ENCODE peak calls at places on chromosomes 4 and X, in four cellular contexts. R is cardiac muscle cell, O is activated B cell treated with CpG ODN at 0.5 μM for 24 hours, S is AG04449. J is an unnamed sample.

GRCh38 chrX:154785711-154786110 is 19.6 kb downstream of the MPP1 start:
- DNase-seq in R (peak; percentile 75), S (no peak), O (no peak), J (no peak)

GRCh38 chr4:3673176-3673575 is 93.0 kb upstream of the ADRA2C start:
- DNase-seq in R (no peak), O (no peak), S (no peak), J (no peak)

GRCh38 chr4:85414972-85415371 is 60.0 kb upstream of the ARHGAP24 start:
- DNase-seq in R (no peak), O (no peak), S (no peak), J (no peak)

GRCh38 chrX:63922221-63922620 is 137.2 kb upstream of the ARHGEF9 start:
- DNase-seq in S (peak; percentile 5), R (no peak), O (no peak), J (peak; percentile 17)

GRCh38 chr4:141768954-141769353 is 132.6 kb downstream of the IL15 start:
- DNase-seq in S (peak; percentile 41), R (peak; percentile 46), O (no peak), J (peak; percentile 45)

GRCh38 chrX:5051831-5052491 is 1176.7 kb downstream of the NLGN4X start:
- DNase-seq in R (peak; percentile 16), O (no peak), S (peak; percentile 26), J (peak; percentile 25)

GRCh38 chr4:27397886-27398285 is 537.2 kb downstream of the STIM2 start:
- DNase-seq in S (no peak), O (no peak), R (peak; percentile 8), J (peak; percentile 1)

GRCh38 chrX:134764202-134764785 is 106.0 kb upstream of the PLAC1 start:
- DNase-seq in S (no peak), R (peak; percentile 25), O (no peak), J (peak; percentile 60)

GRCh38 chr4:11505225-11505971 is 76.7 kb upstream of the HS3ST1 start:
- DNase-seq in S (no peak), O (no peak), R (peak; percentile 32), J (peak; percentile 24)

GRCh38 chr4:7987148-7987989 is 47.7 kb upstream of the AFAP1 start:
- DNase-seq in O (no peak), R (peak; percentile 83), S (no peak), J (peak; percentile 85)

GRCh38 chr4:28842271-28842670 is 1877.9 kb upstream of the PCDH7 start:
- DNase-seq in O (no peak), S (no peak), R (no peak), J (no peak)

GRCh38 chr4:6955261-6955911 is 45.8 kb downstream of the TBC1D14 start:
- DNase-seq in S (no peak), R (no peak), O (no peak), J (no peak)

GRCh38 chr4:102477657-102478056 is 23.5 kb upstream of the NFKB1 start:
- DNase-seq in O (no peak), S (no peak), R (no peak), J (peak; percentile 18)

GRCh38 chrX:106897259-106897658 is 5.9 kb downstream of the RIPPLY1 start:
- DNase-seq in O (no peak), R (peak; percentile 38), S (no peak), J (peak; percentile 39)

DNA sequence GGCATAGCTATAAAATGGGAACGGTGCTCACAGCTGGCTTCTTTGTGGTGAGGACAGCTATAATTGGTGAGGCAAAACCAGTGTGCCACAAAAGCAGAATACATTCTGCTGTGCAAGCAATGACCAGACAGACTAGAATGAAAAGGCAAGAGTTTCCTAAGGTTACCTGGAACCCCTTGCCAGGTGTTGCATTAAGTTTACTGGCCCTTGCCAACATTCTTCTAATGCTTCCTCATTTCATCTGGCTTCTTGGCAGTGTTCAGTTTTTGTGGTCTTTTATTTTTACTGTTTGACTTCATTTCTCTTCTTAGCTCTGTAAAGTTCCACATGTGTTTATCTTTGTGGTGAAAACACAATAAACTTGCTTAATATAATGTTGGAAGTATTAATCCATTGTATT is 131.4 kb downstream of the PTTG2 start:
- DNase-seq in R (peak; percentile 42), S (no peak), O (no peak), J (peak; percentile 58)
- TF ChIP-seq CTCF in R (no peak), S (no peak), O (no peak), J (no peak)

DNA sequence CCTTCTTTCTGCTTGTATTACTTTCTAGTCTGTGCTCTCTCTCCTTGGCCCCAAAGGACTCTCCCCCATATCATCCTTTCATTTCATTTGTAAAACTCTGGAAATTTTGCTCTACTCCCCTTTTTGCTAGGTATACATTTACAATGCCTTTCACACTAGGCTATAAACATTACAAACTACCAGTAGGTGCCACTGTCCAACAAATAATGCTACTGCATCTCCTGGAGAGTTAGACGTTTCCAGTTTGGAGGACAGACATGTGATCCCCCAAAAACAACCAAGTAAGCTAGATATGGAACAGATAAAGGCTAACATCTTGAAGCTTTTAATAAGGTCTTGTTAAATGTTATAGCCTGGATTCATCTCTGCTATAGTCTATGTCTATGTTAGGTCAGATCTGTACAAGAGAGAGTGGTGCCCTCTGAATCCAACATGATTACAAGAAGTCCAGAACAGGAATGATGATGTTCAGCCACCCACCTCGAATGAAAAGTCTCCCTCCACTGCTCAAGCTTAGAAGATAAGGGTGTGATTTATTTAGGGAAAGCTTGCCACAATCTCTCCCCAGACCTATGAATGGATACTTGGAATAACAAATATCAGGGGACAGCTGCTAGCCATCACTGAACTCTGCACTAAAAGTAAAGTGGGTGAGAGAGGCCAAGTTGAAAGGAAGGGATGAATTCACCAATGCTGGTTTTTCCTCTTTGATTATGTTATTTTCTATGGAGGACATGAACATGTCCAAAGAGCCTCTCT is 14.3 kb downstream of the CBR4 start:
- DNase-seq in R (peak; percentile 42), S (no peak), O (no peak), J (peak; percentile 46)
- TF ChIP-seq CTCF in R (peak; percentile 5), S (peak; percentile 20), O (no peak), J (peak; percentile 40)

GRCh38 chr4:147843162-147843561 is 111.3 kb downstream of the ARHGAP10 start:
- DNase-seq in O (no peak), S (no peak), R (no peak), J (no peak)
- TF ChIP-seq CTCF in O (no peak), S (no peak), R (peak; percentile 15), J (peak; percentile 37)

GRCh38 chr4:38040619-38041018 is 80.4 kb downstream of the PTTG2 start:
- DNase-seq in R (no peak), O (no peak), S (no peak), J (no peak)
- TF ChIP-seq CTCF in R (no peak), O (no peak), S (no peak), J (no peak)

DNA sequence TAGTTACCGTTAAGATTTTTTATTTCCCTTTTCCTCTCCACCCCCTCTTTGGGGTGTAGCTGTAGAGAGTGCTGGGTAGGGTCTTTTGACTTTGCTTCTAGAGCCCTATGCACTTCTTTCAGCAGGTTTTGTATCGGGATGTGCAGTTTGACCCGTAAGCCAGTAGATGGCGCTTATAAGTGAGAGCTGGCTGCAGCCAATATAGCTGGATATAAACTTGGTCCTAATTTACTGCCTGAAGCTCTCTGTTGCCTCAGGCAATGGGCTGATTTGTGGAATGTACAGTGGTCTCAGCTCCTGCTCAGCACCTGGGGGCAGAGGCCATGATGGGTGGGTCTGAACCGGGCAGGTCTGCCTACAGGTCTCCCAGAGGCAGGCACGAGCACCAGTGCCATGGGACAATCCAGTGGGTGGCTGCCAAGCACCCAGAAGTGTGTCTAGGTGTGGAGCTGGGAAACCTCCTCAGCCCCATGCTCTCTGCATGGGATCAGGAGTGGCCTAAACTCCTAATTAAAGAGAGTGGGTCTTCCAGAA is 146.5 kb downstream of the SPANXN1 start:
- DNase-seq in S (no peak), R (no peak), O (no peak), J (no peak)
- TF ChIP-seq CTCF in S (no peak), R (no peak), O (no peak), J (peak; percentile 7)

DNA sequence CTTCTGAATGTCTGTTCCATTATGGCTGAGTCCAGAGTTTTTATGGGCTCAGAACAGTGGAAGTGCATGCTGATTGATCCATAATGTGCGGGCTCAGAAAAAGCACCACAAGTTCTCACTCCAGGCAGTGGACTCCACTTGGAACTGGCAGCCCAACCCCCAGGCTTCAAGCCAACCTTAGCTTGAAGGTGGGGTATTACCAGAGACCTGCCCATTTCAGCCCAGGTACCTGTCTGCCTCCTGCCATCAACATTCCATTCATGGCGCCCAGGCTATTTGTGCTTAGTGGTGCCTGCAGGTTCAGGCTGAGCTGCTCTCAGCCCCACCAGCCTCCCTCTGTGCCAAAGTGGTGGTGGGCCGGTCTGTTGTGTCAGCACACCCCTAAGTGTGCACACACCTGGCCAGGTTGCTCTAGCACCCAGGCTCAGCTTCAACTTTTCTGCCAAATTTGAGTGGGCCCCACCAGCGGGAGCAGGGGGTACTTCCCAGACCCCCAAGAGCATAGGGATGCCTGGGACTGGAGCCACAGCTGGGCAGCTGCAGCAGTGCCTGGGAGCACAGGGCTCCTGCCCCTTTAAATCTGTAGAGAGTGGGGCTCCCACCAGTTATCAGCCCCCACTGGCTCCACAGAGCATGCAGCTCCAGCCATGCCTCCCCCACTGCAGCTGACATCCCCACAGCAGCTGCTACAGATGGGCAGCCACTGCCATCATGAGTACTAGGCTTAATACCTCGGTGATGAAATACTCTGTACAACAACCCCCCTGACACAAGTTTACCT is 1025.3 kb downstream of the PCDH19 start:
- DNase-seq in R (no peak), O (no peak), S (no peak), J (no peak)
- TF ChIP-seq CTCF in R (no peak), O (no peak), S (no peak), J (no peak)

GRCh38 chrX:70336767-70337166 is 46.9 kb downstream of the KIF4A start:
- DNase-seq in R (no peak), S (no peak), O (no peak), J (no peak)

GRCh38 chrX:70331161-70331560 is 41.3 kb downstream of the KIF4A start:
- DNase-seq in S (no peak), O (no peak), R (peak; percentile 67), J (peak; percentile 43)

GRCh38 chrX:70338290-70338689 is 48.4 kb downstream of the KIF4A start:
- DNase-seq in S (no peak), R (peak; percentile 12), O (no peak), J (no peak)

DNA sequence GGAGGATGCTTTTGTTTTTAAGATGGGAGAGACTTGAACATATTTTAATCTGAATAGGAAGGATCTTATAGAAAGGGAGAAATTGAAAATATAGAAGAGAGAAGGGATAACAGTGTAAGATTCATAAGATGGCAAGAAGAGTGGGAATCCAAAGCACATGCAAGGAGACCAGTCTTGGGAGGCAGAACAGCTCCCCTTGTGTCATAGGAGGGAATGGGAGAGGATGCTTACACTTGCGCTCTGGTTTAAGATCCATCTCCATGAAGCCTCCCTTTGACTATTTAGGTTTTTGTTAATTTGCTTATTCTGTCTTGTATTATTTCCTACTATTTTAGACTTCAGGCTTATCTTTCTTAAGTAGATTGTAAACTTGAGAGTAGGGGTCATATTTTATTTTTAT is 42.7 kb downstream of the KIF4A start:
- DNase-seq in S (no peak), R (no peak), O (no peak), J (no peak)
- TF ChIP-seq CTCF in S (peak; percentile 7), R (peak; percentile 24), O (no peak), J (peak; percentile 44)

DNA sequence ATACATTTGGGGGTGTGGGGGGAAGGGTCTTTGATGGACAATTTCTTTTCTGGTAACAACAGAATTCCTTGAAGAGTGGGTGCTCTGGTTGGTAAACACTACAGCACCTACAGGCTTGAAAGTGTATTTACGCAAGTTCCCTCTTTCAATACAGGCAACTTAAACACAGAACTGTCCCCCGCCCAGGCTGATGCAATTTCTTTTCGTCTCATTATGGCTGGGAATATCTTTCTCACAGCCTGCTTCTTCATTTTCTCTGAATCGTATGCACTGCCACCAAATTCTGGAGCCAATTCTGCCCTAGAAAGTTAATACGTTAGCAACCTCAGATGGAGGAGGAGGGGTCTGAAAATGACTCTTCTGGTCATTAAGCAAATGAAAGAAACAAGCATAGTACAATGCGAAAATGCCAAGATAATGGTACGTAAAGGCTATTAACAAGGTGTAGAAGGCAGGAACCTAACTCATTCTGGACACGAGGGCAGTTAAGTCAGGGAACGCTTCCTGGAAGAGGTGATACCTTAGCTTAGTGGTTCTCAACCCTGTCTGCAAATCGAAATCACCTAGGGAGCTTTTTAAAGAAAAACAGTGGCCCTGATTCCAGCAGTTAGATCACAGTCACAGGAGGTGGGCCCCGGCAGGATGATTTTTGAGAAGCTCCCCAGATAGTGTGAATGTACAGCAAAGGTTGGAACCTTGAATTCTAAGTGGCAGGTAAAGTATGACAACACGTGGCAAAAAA is 1.0 kb downstream of the AGA start:
- DNase-seq in O (no peak), S (no peak), R (peak; percentile 57), J (peak; percentile 28)
- TF ChIP-seq CTCF in O (no peak), S (no peak), R (peak; percentile 14), J (peak; percentile 16)

J was measured in choroid plexus epithelial cell.